ENCODE peak calls at places on chromosomes 13 and 19, in six cellular contexts. One of them, this sample, is unnamed.

GRCh38 chr19:46697142-46697960 is 19.6 kb downstream of the PRKD2 start:
- DNase-seq in GM04504: peak
- DNase-seq in RWPE1: no peak
- DNase-seq in fibroblast of pulmonary artery: peak
- DNase-seq in AG08395: peak
- DNase-seq in tibial artery: peak
- DNase-seq in this sample: no peak

GRCh38 chr13:85170372-85170771 is 628.8 kb downstream of the SLITRK6 start:
- DNase-seq in GM04504: no peak
- DNase-seq in RWPE1: no peak
- DNase-seq in fibroblast of pulmonary artery: no peak
- DNase-seq in AG08395: no peak
- DNase-seq in tibial artery: no peak
- DNase-seq in this sample: no peak

GRCh38 chr19:8269724-8270123 is 38.4 kb downstream of the CD320 start:
- DNase-seq in GM04504: no peak
- DNase-seq in RWPE1: no peak
- DNase-seq in fibroblast of pulmonary artery: no peak
- DNase-seq in AG08395: no peak
- DNase-seq in tibial artery: no peak
- DNase-seq in this sample: no peak

GRCh38 chr19:28701491-28701890 is 511.5 kb downstream of the UQCRFS1 start:
- DNase-seq in GM04504: peak
- DNase-seq in RWPE1: no peak
- DNase-seq in fibroblast of pulmonary artery: peak
- DNase-seq in AG08395: no peak
- DNase-seq in tibial artery: no peak
- DNase-seq in this sample: peak

GRCh38 chr19:31337007-31337914 is 12.0 kb downstream of the TSHZ3 start:
- DNase-seq in GM04504: no peak
- DNase-seq in RWPE1: no peak
- DNase-seq in fibroblast of pulmonary artery: peak
- DNase-seq in AG08395: no peak
- DNase-seq in tibial artery: no peak
- DNase-seq in this sample: no peak

GRCh38 chr13:113839536-113840204 is 24.2 kb downstream of the GAS6 start:
- DNase-seq in GM04504: no peak
- DNase-seq in RWPE1: no peak
- DNase-seq in fibroblast of pulmonary artery: no peak
- DNase-seq in AG08395: no peak
- DNase-seq in tibial artery: no peak
- DNase-seq in this sample: no peak

GRCh38 chr19:50728084-50728737 is 5.0 kb downstream of the CLEC11A start:
- DNase-seq in GM04504: no peak
- DNase-seq in RWPE1: peak
- DNase-seq in fibroblast of pulmonary artery: peak
- DNase-seq in AG08395: peak
- DNase-seq in tibial artery: peak
- DNase-seq in this sample: no peak

GRCh38 chr19:37931941-37932655 is 25.1 kb downstream of the SIPA1L3 start:
- DNase-seq in GM04504: no peak
- DNase-seq in RWPE1: peak
- DNase-seq in fibroblast of pulmonary artery: peak
- DNase-seq in AG08395: peak
- DNase-seq in tibial artery: peak
- DNase-seq in this sample: peak

GRCh38 chr19:40519352-40520322 is 52.8 kb downstream of the SPTBN4 start:
- DNase-seq in GM04504: no peak
- DNase-seq in RWPE1: no peak
- DNase-seq in fibroblast of pulmonary artery: peak
- DNase-seq in AG08395: peak
- DNase-seq in tibial artery: no peak
- DNase-seq in this sample: no peak